ENCODE peak calls at places on chromosome 1, in eight cellular contexts. One of them, this sample, is unnamed.

GRCh38 chr1:211900411-211900810 is 69.8 kb upstream of the LPGAT1 start:
- DNase-seq in CD4-positive, alpha-beta T cell: no peak
- DNase-seq in small intestine: peak; percentile 24
- DNase-seq in ureter: no peak
- DNase-seq in glutamatergic neuron: no peak
- DNase-seq in activated CD8-positive, alpha-beta T cell treated with anti-CD3 and anti-CD28 coated beads, Interleukin-2, amount 10 ng/mL, durations not matched to agents 7 days and 5 days: no peak
- DNase-seq in activated CD8-positive, alpha-beta memory T cell treated with anti-CD3 and anti-CD28 coated beads for 24 hours: no peak
- DNase-seq in esophagus squamous epithelium: no peak
- DNase-seq in this sample: no peak

GRCh38 chr1:84889437-84889836 is 3.6 kb downstream of the LPAR3 start:
- DNase-seq in CD4-positive, alpha-beta T cell: no peak
- DNase-seq in small intestine: no peak
- DNase-seq in ureter: no peak
- DNase-seq in glutamatergic neuron: no peak
- DNase-seq in activated CD8-positive, alpha-beta T cell treated with anti-CD3 and anti-CD28 coated beads, Interleukin-2, amount 10 ng/mL, durations not matched to agents 7 days and 5 days: no peak
- DNase-seq in activated CD8-positive, alpha-beta memory T cell treated with anti-CD3 and anti-CD28 coated beads for 24 hours: no peak
- DNase-seq in esophagus squamous epithelium: no peak
- DNase-seq in this sample: no peak

GRCh38 chr1:183879477-183879876 is 74.6 kb downstream of the RGL1 start:
- DNase-seq in CD4-positive, alpha-beta T cell: no peak
- DNase-seq in small intestine: no peak
- DNase-seq in ureter: no peak
- DNase-seq in glutamatergic neuron: no peak
- DNase-seq in activated CD8-positive, alpha-beta T cell treated with anti-CD3 and anti-CD28 coated beads, Interleukin-2, amount 10 ng/mL, durations not matched to agents 7 days and 5 days: no peak
- DNase-seq in activated CD8-positive, alpha-beta memory T cell treated with anti-CD3 and anti-CD28 coated beads for 24 hours: no peak
- DNase-seq in esophagus squamous epithelium: no peak
- DNase-seq in this sample: no peak

GRCh38 chr1:40185951-40186864 is 25.0 kb downstream of the RLF start:
- DNase-seq in CD4-positive, alpha-beta T cell: no peak
- DNase-seq in small intestine: peak; percentile 5
- DNase-seq in ureter: no peak
- DNase-seq in glutamatergic neuron: no peak
- DNase-seq in activated CD8-positive, alpha-beta T cell treated with anti-CD3 and anti-CD28 coated beads, Interleukin-2, amount 10 ng/mL, durations not matched to agents 7 days and 5 days: peak; percentile 60
- DNase-seq in activated CD8-positive, alpha-beta memory T cell treated with anti-CD3 and anti-CD28 coated beads for 24 hours: peak; percentile 70
- DNase-seq in esophagus squamous epithelium: no peak
- DNase-seq in this sample: no peak

GRCh38 chr1:1619917-1620361 is 4.6 kb downstream of the MIB2 start:
- DNase-seq in CD4-positive, alpha-beta T cell: no peak
- DNase-seq in small intestine: no peak
- DNase-seq in ureter: no peak
- DNase-seq in glutamatergic neuron: peak; percentile 62
- DNase-seq in activated CD8-positive, alpha-beta T cell treated with anti-CD3 and anti-CD28 coated beads, Interleukin-2, amount 10 ng/mL, durations not matched to agents 7 days and 5 days: no peak
- DNase-seq in activated CD8-positive, alpha-beta memory T cell treated with anti-CD3 and anti-CD28 coated beads for 24 hours: no peak
- DNase-seq in esophagus squamous epithelium: no peak
- DNase-seq in this sample: no peak

GRCh38 chr1:15152318-15153183 is 996 bp upstream of the TMEM51 start:
- DNase-seq in CD4-positive, alpha-beta T cell: no peak
- DNase-seq in small intestine: peak; percentile 92
- DNase-seq in ureter: peak; percentile 91
- DNase-seq in glutamatergic neuron: peak; percentile 77
- DNase-seq in activated CD8-positive, alpha-beta T cell treated with anti-CD3 and anti-CD28 coated beads, Interleukin-2, amount 10 ng/mL, durations not matched to agents 7 days and 5 days: peak; percentile 37
- DNase-seq in activated CD8-positive, alpha-beta memory T cell treated with anti-CD3 and anti-CD28 coated beads for 24 hours: no peak
- DNase-seq in esophagus squamous epithelium: no peak
- DNase-seq in this sample: no peak

GRCh38 chr1:164466429-164466828 is 92.6 kb upstream of the PBX1 start:
- DNase-seq in CD4-positive, alpha-beta T cell: no peak
- DNase-seq in small intestine: no peak
- DNase-seq in ureter: no peak
- DNase-seq in glutamatergic neuron: no peak
- DNase-seq in activated CD8-positive, alpha-beta T cell treated with anti-CD3 and anti-CD28 coated beads, Interleukin-2, amount 10 ng/mL, durations not matched to agents 7 days and 5 days: no peak
- DNase-seq in activated CD8-positive, alpha-beta memory T cell treated with anti-CD3 and anti-CD28 coated beads for 24 hours: no peak
- DNase-seq in esophagus squamous epithelium: no peak
- DNase-seq in this sample: no peak

GRCh38 chr1:161094481-161094880 is 3.7 kb upstream of the KLHDC9 start:
- DNase-seq in CD4-positive, alpha-beta T cell: no peak
- DNase-seq in small intestine: no peak
- DNase-seq in ureter: no peak
- DNase-seq in glutamatergic neuron: no peak
- DNase-seq in activated CD8-positive, alpha-beta T cell treated with anti-CD3 and anti-CD28 coated beads, Interleukin-2, amount 10 ng/mL, durations not matched to agents 7 days and 5 days: no peak
- DNase-seq in activated CD8-positive, alpha-beta memory T cell treated with anti-CD3 and anti-CD28 coated beads for 24 hours: no peak
- DNase-seq in esophagus squamous epithelium: no peak
- DNase-seq in this sample: no peak

GRCh38 chr1:180157576-180158057 is 2.9 kb downstream of the QSOX1 start:
- DNase-seq in CD4-positive, alpha-beta T cell: no peak
- DNase-seq in small intestine: peak; percentile 91
- DNase-seq in ureter: no peak
- DNase-seq in glutamatergic neuron: no peak
- DNase-seq in activated CD8-positive, alpha-beta T cell treated with anti-CD3 and anti-CD28 coated beads, Interleukin-2, amount 10 ng/mL, durations not matched to agents 7 days and 5 days: no peak
- DNase-seq in activated CD8-positive, alpha-beta memory T cell treated with anti-CD3 and anti-CD28 coated beads for 24 hours: no peak
- DNase-seq in esophagus squamous epithelium: no peak
- DNase-seq in this sample: no peak

GRCh38 chr1:29683472-29683871 is 447.1 kb downstream of the PTPRU start:
- DNase-seq in CD4-positive, alpha-beta T cell: no peak
- DNase-seq in small intestine: no peak
- DNase-seq in ureter: peak; percentile 31
- DNase-seq in glutamatergic neuron: no peak
- DNase-seq in activated CD8-positive, alpha-beta T cell treated with anti-CD3 and anti-CD28 coated beads, Interleukin-2, amount 10 ng/mL, durations not matched to agents 7 days and 5 days: no peak
- DNase-seq in activated CD8-positive, alpha-beta memory T cell treated with anti-CD3 and anti-CD28 coated beads for 24 hours: peak; percentile 35
- DNase-seq in esophagus squamous epithelium: no peak
- DNase-seq in this sample: no peak

GRCh38 chr1:215786997-215787396 is 219.9 kb downstream of the KCTD3 start:
- DNase-seq in CD4-positive, alpha-beta T cell: no peak
- DNase-seq in small intestine: no peak
- DNase-seq in ureter: no peak
- DNase-seq in glutamatergic neuron: no peak
- DNase-seq in activated CD8-positive, alpha-beta T cell treated with anti-CD3 and anti-CD28 coated beads, Interleukin-2, amount 10 ng/mL, durations not matched to agents 7 days and 5 days: no peak
- DNase-seq in activated CD8-positive, alpha-beta memory T cell treated with anti-CD3 and anti-CD28 coated beads for 24 hours: no peak
- DNase-seq in esophagus squamous epithelium: no peak
- DNase-seq in this sample: no peak

GRCh38 chr1:225695578-225696332 is 42.8 kb upstream of the ENAH start:
- DNase-seq in CD4-positive, alpha-beta T cell: no peak
- DNase-seq in small intestine: no peak
- DNase-seq in ureter: no peak
- DNase-seq in glutamatergic neuron: no peak
- DNase-seq in activated CD8-positive, alpha-beta T cell treated with anti-CD3 and anti-CD28 coated beads, Interleukin-2, amount 10 ng/mL, durations not matched to agents 7 days and 5 days: no peak
- DNase-seq in activated CD8-positive, alpha-beta memory T cell treated with anti-CD3 and anti-CD28 coated beads for 24 hours: no peak
- DNase-seq in esophagus squamous epithelium: no peak
- DNase-seq in this sample: no peak

GRCh38 chr1:179781962-179782361 is 38.9 kb downstream of the FAM163A start:
- DNase-seq in CD4-positive, alpha-beta T cell: no peak
- DNase-seq in small intestine: peak; percentile 42
- DNase-seq in ureter: peak; percentile 48
- DNase-seq in glutamatergic neuron: no peak
- DNase-seq in activated CD8-positive, alpha-beta T cell treated with anti-CD3 and anti-CD28 coated beads, Interleukin-2, amount 10 ng/mL, durations not matched to agents 7 days and 5 days: no peak
- DNase-seq in activated CD8-positive, alpha-beta memory T cell treated with anti-CD3 and anti-CD28 coated beads for 24 hours: no peak
- DNase-seq in esophagus squamous epithelium: no peak
- DNase-seq in this sample: no peak

This sample was measured in DND-41.